ENCODE peak calls at places on chromosome 15, in five cellular contexts. One of them, this sample, is unnamed.
A peak's percentile ranks its signal among the peaks of the same experiment; 100 is the strongest.

GRCh38 chr15:75307778-75308390 is 25.2 kb downstream of the GOLGA6D start:
- DNase-seq in substantia nigra: no peak
- DNase-seq in HEK293T: peak; percentile 81
- DNase-seq in nucleus accumbens: peak; percentile 9
- DNase-seq in H1: peak; percentile 88
- DNase-seq in this sample: peak; percentile 59

GRCh38 chr15:85788796-85789495 is 5.8 kb downstream of the KLHL25 start:
- DNase-seq in substantia nigra: no peak
- DNase-seq in HEK293T: no peak
- DNase-seq in nucleus accumbens: no peak
- DNase-seq in H1: no peak
- DNase-seq in this sample: no peak

GRCh38 chr15:61381501-61381900 is 152.4 kb upstream of the RORA start:
- DNase-seq in substantia nigra: no peak
- DNase-seq in HEK293T: no peak
- DNase-seq in nucleus accumbens: no peak
- DNase-seq in H1: no peak
- DNase-seq in this sample: no peak

GRCh38 chr15:56052389-56053045 is 59.1 kb upstream of the NEDD4 start:
- DNase-seq in substantia nigra: no peak
- DNase-seq in HEK293T: peak; percentile 16
- DNase-seq in nucleus accumbens: no peak
- DNase-seq in H1: no peak
- DNase-seq in this sample: no peak

GRCh38 chr15:80105193-80105984 is 45.9 kb downstream of the ZFAND6 start:
- DNase-seq in substantia nigra: no peak
- DNase-seq in HEK293T: no peak
- DNase-seq in nucleus accumbens: no peak
- DNase-seq in H1: no peak
- DNase-seq in this sample: no peak

GRCh38 chr15:50816191-50816590 is 50.7 kb upstream of the SPPL2A start:
- DNase-seq in substantia nigra: no peak
- DNase-seq in HEK293T: peak; percentile 37
- DNase-seq in nucleus accumbens: no peak
- DNase-seq in H1: no peak
- DNase-seq in this sample: no peak

GRCh38 chr15:90347666-90348065 is 4.4 kb upstream of the ZNF774 start:
- DNase-seq in substantia nigra: no peak
- DNase-seq in HEK293T: no peak
- DNase-seq in nucleus accumbens: no peak
- DNase-seq in H1: no peak
- DNase-seq in this sample: no peak

GRCh38 chr15:39908186-39908585 is 11.9 kb downstream of the GPR176 start:
- DNase-seq in substantia nigra: no peak
- DNase-seq in HEK293T: no peak
- DNase-seq in nucleus accumbens: no peak
- DNase-seq in H1: no peak
- DNase-seq in this sample: no peak

GRCh38 chr15:51288143-51289065 is 50.0 kb downstream of the CYP19A1 start:
- DNase-seq in substantia nigra: no peak
- DNase-seq in HEK293T: no peak
- DNase-seq in nucleus accumbens: no peak
- DNase-seq in H1: no peak
- DNase-seq in this sample: no peak

GRCh38 chr15:99931703-99932603 is 198.7 kb upstream of the LYSMD4 start:
- DNase-seq in substantia nigra: no peak
- DNase-seq in HEK293T: no peak
- DNase-seq in nucleus accumbens: no peak
- DNase-seq in H1: no peak
- DNase-seq in this sample: no peak

GRCh38 chr15:66405605-66406004 is 18.9 kb downstream of the MAP2K1 start:
- DNase-seq in substantia nigra: no peak
- DNase-seq in HEK293T: no peak
- DNase-seq in nucleus accumbens: no peak
- DNase-seq in H1: no peak
- DNase-seq in this sample: no peak

GRCh38 chr15:41474436-41474835 is 19.2 kb upstream of the ITPKA start:
- DNase-seq in substantia nigra: no peak
- DNase-seq in HEK293T: no peak
- DNase-seq in nucleus accumbens: no peak
- DNase-seq in H1: no peak
- DNase-seq in this sample: no peak

GRCh38 chr15:66231421-66232266 is 21.9 kb downstream of the MEGF11 start:
- DNase-seq in substantia nigra: no peak
- DNase-seq in HEK293T: no peak
- DNase-seq in nucleus accumbens: no peak
- DNase-seq in H1: no peak
- DNase-seq in this sample: no peak

GRCh38 chr15:84666373-84666772 is 8.4 kb upstream of the NMB start:
- DNase-seq in substantia nigra: no peak
- DNase-seq in HEK293T: no peak
- DNase-seq in nucleus accumbens: no peak
- DNase-seq in H1: no peak
- DNase-seq in this sample: no peak

GRCh38 chr15:77417642-77418041 is 2.3 kb downstream of the PEAK1 start:
- DNase-seq in substantia nigra: no peak
- DNase-seq in HEK293T: no peak
- DNase-seq in nucleus accumbens: no peak
- DNase-seq in H1: no peak
- DNase-seq in this sample: no peak

GRCh38 chr15:55007561-55007960 is 189.2 kb downstream of the RSL24D1 start:
- DNase-seq in substantia nigra: no peak
- DNase-seq in HEK293T: no peak
- DNase-seq in nucleus accumbens: no peak
- DNase-seq in H1: no peak
- DNase-seq in this sample: no peak

GRCh38 chr15:77032052-77032646 is 37.2 kb downstream of the PSTPIP1 start:
- DNase-seq in substantia nigra: no peak
- DNase-seq in HEK293T: no peak
- DNase-seq in nucleus accumbens: no peak
- DNase-seq in H1: peak; percentile 46
- DNase-seq in this sample: no peak

GRCh38 chr15:67189326-67190051 is 65.0 kb downstream of the AAGAB start:
- DNase-seq in substantia nigra: no peak
- DNase-seq in HEK293T: no peak
- DNase-seq in nucleus accumbens: no peak
- DNase-seq in H1: peak; percentile 37
- DNase-seq in this sample: no peak

GRCh38 chr15:98803228-98804056 is 155.1 kb downstream of the IGF1R start:
- DNase-seq in substantia nigra: no peak
- DNase-seq in HEK293T: no peak
- DNase-seq in nucleus accumbens: no peak
- DNase-seq in H1: no peak
- DNase-seq in this sample: no peak

GRCh38 chr15:65812467-65812866 is 20.4 kb upstream of the DENND4A start:
- DNase-seq in substantia nigra: no peak
- DNase-seq in HEK293T: no peak
- DNase-seq in nucleus accumbens: no peak
- DNase-seq in H1: no peak
- DNase-seq in this sample: no peak

GRCh38 chr15:38389924-38390542 is 63.9 kb upstream of the FAM98B start:
- DNase-seq in substantia nigra: no peak
- DNase-seq in HEK293T: peak; percentile 45
- DNase-seq in nucleus accumbens: no peak
- DNase-seq in H1: peak; percentile 89
- DNase-seq in this sample: no peak

GRCh38 chr15:69723404-69724097 is 270.9 kb downstream of the RPLP1 start:
- DNase-seq in substantia nigra: no peak
- DNase-seq in HEK293T: no peak
- DNase-seq in nucleus accumbens: no peak
- DNase-seq in H1: peak; percentile 48
- DNase-seq in this sample: no peak

GRCh38 chr15:40379853-40380252 is 2.7 kb upstream of the KNSTRN start:
- DNase-seq in substantia nigra: no peak
- DNase-seq in HEK293T: no peak
- DNase-seq in nucleus accumbens: no peak
- DNase-seq in H1: no peak
- DNase-seq in this sample: no peak

GRCh38 chr15:78317145-78317836 is 17.9 kb upstream of the SKIC8 start:
- DNase-seq in substantia nigra: no peak
- DNase-seq in HEK293T: no peak
- DNase-seq in nucleus accumbens: no peak
- DNase-seq in H1: no peak
- DNase-seq in this sample: no peak

GRCh38 chr15:66484539-66485112 is 12.9 kb downstream of the SNAPC5 start:
- DNase-seq in substantia nigra: no peak
- DNase-seq in HEK293T: no peak
- DNase-seq in nucleus accumbens: no peak
- DNase-seq in H1: no peak
- DNase-seq in this sample: no peak

GRCh38 chr15:85311647-85312046 is 68.8 kb upstream of the AKAP13 start:
- DNase-seq in substantia nigra: no peak
- DNase-seq in HEK293T: no peak
- DNase-seq in nucleus accumbens: no peak
- DNase-seq in H1: no peak
- DNase-seq in this sample: no peak

GRCh38 chr15:66004618-66005262 is 135.4 kb downstream of the RAB11A start:
- DNase-seq in substantia nigra: no peak
- DNase-seq in HEK293T: peak; percentile 68
- DNase-seq in nucleus accumbens: no peak
- DNase-seq in H1: no peak
- DNase-seq in this sample: no peak

GRCh38 chr15:61656391-61656790 is 403.9 kb downstream of the VPS13C start:
- DNase-seq in substantia nigra: no peak
- DNase-seq in HEK293T: no peak
- DNase-seq in nucleus accumbens: no peak
- DNase-seq in H1: no peak
- DNase-seq in this sample: no peak

GRCh38 chr15:58545307-58546065 is 113.7 kb downstream of the LIPC start:
- DNase-seq in substantia nigra: no peak
- DNase-seq in HEK293T: no peak
- DNase-seq in nucleus accumbens: no peak
- DNase-seq in H1: no peak
- DNase-seq in this sample: no peak

GRCh38 chr15:66714543-66714981 is 12.5 kb downstream of the SMAD6 start:
- DNase-seq in substantia nigra: no peak
- DNase-seq in HEK293T: no peak
- DNase-seq in nucleus accumbens: no peak
- DNase-seq in H1: no peak
- DNase-seq in this sample: no peak

GRCh38 chr15:48560321-48561051 is 85.0 kb downstream of the FBN1 start:
- DNase-seq in substantia nigra: no peak
- DNase-seq in HEK293T: no peak
- DNase-seq in nucleus accumbens: no peak
- DNase-seq in H1: no peak
- DNase-seq in this sample: no peak

GRCh38 chr15:71532994-71533393 is 277.4 kb upstream of the NR2E3 start:
- DNase-seq in substantia nigra: no peak
- DNase-seq in HEK293T: peak; percentile 54
- DNase-seq in nucleus accumbens: no peak
- DNase-seq in H1: no peak
- DNase-seq in this sample: no peak

GRCh38 chr15:52171386-52171785 is 19.8 kb downstream of the GNB5 start:
- DNase-seq in substantia nigra: no peak
- DNase-seq in HEK293T: no peak
- DNase-seq in nucleus accumbens: no peak
- DNase-seq in H1: peak; percentile 27
- DNase-seq in this sample: no peak

GRCh38 chr15:90354986-90355385 is 2.9 kb downstream of the ZNF774 start:
- DNase-seq in substantia nigra: no peak
- DNase-seq in HEK293T: no peak
- DNase-seq in nucleus accumbens: no peak
- DNase-seq in H1: no peak
- DNase-seq in this sample: no peak